ENCODE peak calls at places on chromosomes 1 and 21, in seven cellular contexts. K, R, A, V, U, Q and M are unnamed samples.

GRCh38 chr1:239819075-239819474 is 272.6 kb upstream of the FMN2 start:
- DNase-seq in U (no peak), V (no peak), A (no peak), R (no peak), K (peak), Q (no peak), M (no peak)

GRCh38 chr1:177048314-177049069 is 116.0 kb downstream of the ASTN1 start:
- DNase-seq in Q (no peak), U (no peak), K (no peak), R (no peak), V (no peak), A (no peak), M (no peak)

GRCh38 chr1:178282949-178283367 is 189.1 kb downstream of the RASAL2 start:
- DNase-seq in U (no peak), A (no peak), K (no peak), R (no peak), V (no peak), Q (no peak), M (no peak)

GRCh38 chr1:41678141-41678878 is 193.8 kb upstream of the EDN2 start:
- DNase-seq in A (peak), K (no peak), U (no peak), V (no peak), R (peak), Q (no peak), M (no peak)

GRCh38 chr21:26800455-26801454 is 44.5 kb downstream of the ADAMTS1 start:
- DNase-seq in K (no peak), U (no peak), Q (no peak), V (no peak), R (no peak), A (peak), M (no peak)

GRCh38 chr1:59733443-59734141 is 81.2 kb upstream of the HOOK1 start:
- DNase-seq in Q (no peak), A (no peak), V (no peak), K (no peak), R (no peak), U (no peak), M (no peak)

GRCh38 chr1:118300808-118301207 is 115.8 kb upstream of the SPAG17 start:
- DNase-seq in U (no peak), V (no peak), Q (no peak), R (no peak), A (no peak), K (no peak), M (no peak)

GRCh38 chr1:154716012-154716411 is 108.0 kb upstream of the ADAR start:
- DNase-seq in U (no peak), V (no peak), R (no peak), K (no peak), Q (no peak), A (no peak), M (peak)

GRCh38 chr1:12760256-12760795 is 13.2 kb upstream of the PRAMEF12 start:
- DNase-seq in V (no peak), A (no peak), Q (no peak), K (no peak), U (no peak), R (no peak), M (no peak)

GRCh38 chr21:46153259-46154154 is 1.9 kb downstream of the FTCD start:
- DNase-seq in R (no peak), Q (no peak), K (peak), V (peak), A (peak), U (no peak), M (peak)

GRCh38 chr1:32768110-32768857 is 48.9 kb downstream of the YARS1 start:
- DNase-seq in V (no peak), A (no peak), U (no peak), R (no peak), Q (no peak), K (no peak), M (no peak)

GRCh38 chr21:38181101-38181500 is 75.7 kb upstream of the KCNJ15 start:
- DNase-seq in K (no peak), Q (no peak), V (no peak), R (no peak), A (no peak), U (no peak), M (no peak)

GRCh38 chr1:163897401-163898169 is 575.8 kb downstream of the NUF2 start:
- DNase-seq in K (no peak), A (peak), R (peak), U (no peak), V (no peak), Q (no peak), M (no peak)

GRCh38 chr1:6960291-6960758 is 175.1 kb downstream of the CAMTA1 start:
- DNase-seq in K (no peak), U (no peak), Q (no peak), R (no peak), V (no peak), A (no peak), M (no peak)

GRCh38 chr1:209513226-209513625 is 70.3 kb upstream of the CAMK1G start:
- DNase-seq in R (no peak), A (no peak), Q (no peak), U (peak), K (no peak), V (peak), M (peak)

GRCh38 chr1:3423245-3423829 is 31.1 kb upstream of the ARHGEF16 start:
- DNase-seq in V (no peak), R (no peak), A (no peak), Q (no peak), U (no peak), K (no peak), M (no peak)

GRCh38 chr1:231828182-231828920 is 201.8 kb downstream of the DISC1 start:
- DNase-seq in A (no peak), U (no peak), V (no peak), Q (no peak), K (no peak), R (peak), M (no peak)

GRCh38 chr1:14909920-14910466 is 243.6 kb upstream of the TMEM51 start:
- DNase-seq in A (no peak), V (no peak), U (no peak), K (no peak), Q (no peak), R (no peak), M (no peak)

GRCh38 chr21:44377201-44377921 is 23.9 kb downstream of the TRPM2 start:
- DNase-seq in K (no peak), A (no peak), R (no peak), Q (no peak), V (no peak), U (peak), M (no peak)

GRCh38 chr1:192877283-192877886 is 68.5 kb downstream of the RGS2 start:
- DNase-seq in R (peak), U (no peak), K (no peak), A (no peak), V (no peak), Q (peak), M (no peak)

GRCh38 chr1:235998812-235999211 is 66.1 kb downstream of the NID1 start:
- DNase-seq in K (peak), U (no peak), Q (no peak), R (no peak), A (no peak), V (no peak), M (no peak)

GRCh38 chr1:234544094-234544579 is 65.2 kb upstream of the TARBP1 start:
- DNase-seq in V (no peak), Q (no peak), A (peak), R (peak), U (peak), K (peak), M (no peak)

GRCh38 chr1:67100833-67101232 is 33.9 kb downstream of the C1orf141 start:
- DNase-seq in R (no peak), K (no peak), Q (no peak), A (no peak), U (no peak), V (no peak), M (no peak)

GRCh38 chr1:205317311-205317917 is 4.1 kb downstream of the NUAK2 start:
- DNase-seq in R (no peak), U (peak), V (no peak), A (no peak), Q (no peak), K (no peak), M (no peak)

GRCh38 chr1:54465351-54465811 is 59.2 kb upstream of the SSBP3 start:
- DNase-seq in Q (no peak), U (no peak), V (no peak), A (peak), R (no peak), K (no peak), M (no peak)

GRCh38 chr21:46093668-46094400 is 4.1 kb upstream of the COL6A2 start:
- DNase-seq in R (no peak), V (no peak), K (no peak), Q (no peak), A (peak), U (no peak), M (no peak)

GRCh38 chr1:102578806-102579205 is 529.5 kb downstream of the COL11A1 start:
- DNase-seq in R (no peak), K (no peak), A (no peak), U (no peak), Q (no peak), V (no peak), M (no peak)

GRCh38 chr1:87074001-87074795 is 159.8 kb downstream of the HS2ST1 start:
- DNase-seq in K (no peak), A (no peak), Q (no peak), V (no peak), R (no peak), U (no peak), M (no peak)

GRCh38 chr1:47685763-47686066 is 247.9 kb downstream of the FOXD2 start:
- DNase-seq in K (no peak), R (no peak), Q (no peak), V (no peak), U (no peak), A (no peak), M (no peak)

GRCh38 chr21:18478513-18478912 is 74.9 kb upstream of the TMPRSS15 start:
- DNase-seq in A (no peak), V (no peak), R (no peak), U (no peak), K (no peak), Q (no peak), M (no peak)

GRCh38 chr1:107670397-107670796 is 294.6 kb downstream of the VAV3 start:
- DNase-seq in U (no peak), A (no peak), K (no peak), V (no peak), R (no peak), Q (no peak), M (no peak)

GRCh38 chr1:167054531-167054930 is 35.6 kb downstream of the GPA33 start:
- DNase-seq in R (no peak), K (no peak), U (no peak), Q (no peak), V (no peak), A (no peak), M (no peak)

GRCh38 chr21:23861908-23862504 is 1745.3 kb downstream of the MRPL39 start:
- DNase-seq in V (no peak), A (no peak), Q (no peak), U (no peak), K (no peak), R (no peak), M (peak)